ENCODE peak calls at places on chromosomes 3 and 15, in eight cellular contexts. One of them, this sample, is unnamed.

GRCh38 chr3:47421741-47422649 is 41.2 kb downstream of the PTPN23 start:
- DNase-seq in activated gamma-delta T cell: no peak
- DNase-seq in activated naive CD8-positive, alpha-beta T cell treated with anti-CD3 and anti-CD28 coated beads, Interleukin-2, amount 50 U/mL, for 24 hours: peak; percentile 38
- DNase-seq in NCI-H510A treated with DMSO at 0.1 percent for 48 hours: no peak
- DNase-seq in caudate nucleus: no peak
- DNase-seq in Panc1: no peak
- DNase-seq in NCI-H1417: no peak
- DNase-seq in HCEC 1CT: peak; percentile 37
- DNase-seq in this sample: peak; percentile 56

GRCh38 chr3:125594581-125595011 is 701 bp downstream of the OSBPL11 start:
- DNase-seq in activated gamma-delta T cell: no peak
- DNase-seq in activated naive CD8-positive, alpha-beta T cell treated with anti-CD3 and anti-CD28 coated beads, Interleukin-2, amount 50 U/mL, for 24 hours: peak; percentile 23
- DNase-seq in NCI-H510A treated with DMSO at 0.1 percent for 48 hours: no peak
- DNase-seq in caudate nucleus: peak; percentile 44
- DNase-seq in Panc1: no peak
- DNase-seq in NCI-H1417: no peak
- DNase-seq in HCEC 1CT: peak; percentile 17
- DNase-seq in this sample: no peak

GRCh38 chr3:168624892-168625291 is 529.2 kb upstream of the GOLIM4 start:
- DNase-seq in activated gamma-delta T cell: no peak
- DNase-seq in activated naive CD8-positive, alpha-beta T cell treated with anti-CD3 and anti-CD28 coated beads, Interleukin-2, amount 50 U/mL, for 24 hours: no peak
- DNase-seq in NCI-H510A treated with DMSO at 0.1 percent for 48 hours: no peak
- DNase-seq in caudate nucleus: no peak
- DNase-seq in Panc1: no peak
- DNase-seq in NCI-H1417: no peak
- DNase-seq in HCEC 1CT: no peak
- DNase-seq in this sample: no peak

GRCh38 chr3:145735631-145736030 is 425.4 kb downstream of the PLOD2 start:
- DNase-seq in activated gamma-delta T cell: no peak
- DNase-seq in activated naive CD8-positive, alpha-beta T cell treated with anti-CD3 and anti-CD28 coated beads, Interleukin-2, amount 50 U/mL, for 24 hours: no peak
- DNase-seq in NCI-H510A treated with DMSO at 0.1 percent for 48 hours: no peak
- DNase-seq in caudate nucleus: no peak
- DNase-seq in Panc1: no peak
- DNase-seq in NCI-H1417: no peak
- DNase-seq in HCEC 1CT: no peak
- DNase-seq in this sample: no peak

GRCh38 chr3:126207166-126207565 is 26.8 kb upstream of the ALDH1L1 start:
- DNase-seq in activated gamma-delta T cell: no peak
- DNase-seq in activated naive CD8-positive, alpha-beta T cell treated with anti-CD3 and anti-CD28 coated beads, Interleukin-2, amount 50 U/mL, for 24 hours: no peak
- DNase-seq in NCI-H510A treated with DMSO at 0.1 percent for 48 hours: no peak
- DNase-seq in caudate nucleus: no peak
- DNase-seq in Panc1: no peak
- DNase-seq in NCI-H1417: no peak
- DNase-seq in HCEC 1CT: no peak
- DNase-seq in this sample: no peak

GRCh38 chr3:63514678-63515077 is 137.8 kb upstream of the SNTN start:
- DNase-seq in activated gamma-delta T cell: no peak
- DNase-seq in activated naive CD8-positive, alpha-beta T cell treated with anti-CD3 and anti-CD28 coated beads, Interleukin-2, amount 50 U/mL, for 24 hours: no peak
- DNase-seq in NCI-H510A treated with DMSO at 0.1 percent for 48 hours: no peak
- DNase-seq in caudate nucleus: no peak
- DNase-seq in Panc1: no peak
- DNase-seq in NCI-H1417: no peak
- DNase-seq in HCEC 1CT: no peak
- DNase-seq in this sample: no peak

GRCh38 chr3:10600159-10601125 is 95.1 kb upstream of the ATP2B2 start:
- DNase-seq in activated gamma-delta T cell: no peak
- DNase-seq in activated naive CD8-positive, alpha-beta T cell treated with anti-CD3 and anti-CD28 coated beads, Interleukin-2, amount 50 U/mL, for 24 hours: no peak
- DNase-seq in NCI-H510A treated with DMSO at 0.1 percent for 48 hours: no peak
- DNase-seq in caudate nucleus: peak; percentile 30
- DNase-seq in Panc1: no peak
- DNase-seq in NCI-H1417: no peak
- DNase-seq in HCEC 1CT: no peak
- DNase-seq in this sample: no peak

GRCh38 chr15:79339588-79340314 is 28.8 kb downstream of the TMED3 start:
- DNase-seq in activated gamma-delta T cell: no peak
- DNase-seq in activated naive CD8-positive, alpha-beta T cell treated with anti-CD3 and anti-CD28 coated beads, Interleukin-2, amount 50 U/mL, for 24 hours: no peak
- DNase-seq in NCI-H510A treated with DMSO at 0.1 percent for 48 hours: peak; percentile 11
- DNase-seq in caudate nucleus: no peak
- DNase-seq in Panc1: peak; percentile 36
- DNase-seq in NCI-H1417: peak; percentile 25
- DNase-seq in HCEC 1CT: peak; percentile 43
- DNase-seq in this sample: peak; percentile 23

GRCh38 chr3:71173421-71173975 is 410.0 kb downstream of the FOXP1 start:
- DNase-seq in activated gamma-delta T cell: no peak
- DNase-seq in activated naive CD8-positive, alpha-beta T cell treated with anti-CD3 and anti-CD28 coated beads, Interleukin-2, amount 50 U/mL, for 24 hours: no peak
- DNase-seq in NCI-H510A treated with DMSO at 0.1 percent for 48 hours: no peak
- DNase-seq in caudate nucleus: no peak
- DNase-seq in Panc1: no peak
- DNase-seq in NCI-H1417: no peak
- DNase-seq in HCEC 1CT: peak; percentile 34
- DNase-seq in this sample: no peak

GRCh38 chr3:134675726-134676252 is 25.0 kb upstream of the KY start:
- DNase-seq in activated gamma-delta T cell: no peak
- DNase-seq in activated naive CD8-positive, alpha-beta T cell treated with anti-CD3 and anti-CD28 coated beads, Interleukin-2, amount 50 U/mL, for 24 hours: no peak
- DNase-seq in NCI-H510A treated with DMSO at 0.1 percent for 48 hours: no peak
- DNase-seq in caudate nucleus: no peak
- DNase-seq in Panc1: no peak
- DNase-seq in NCI-H1417: no peak
- DNase-seq in HCEC 1CT: no peak
- DNase-seq in this sample: no peak

GRCh38 chr3:105827101-105827634 is 41.6 kb downstream of the CBLB start:
- DNase-seq in activated gamma-delta T cell: no peak
- DNase-seq in activated naive CD8-positive, alpha-beta T cell treated with anti-CD3 and anti-CD28 coated beads, Interleukin-2, amount 50 U/mL, for 24 hours: no peak
- DNase-seq in NCI-H510A treated with DMSO at 0.1 percent for 48 hours: no peak
- DNase-seq in caudate nucleus: no peak
- DNase-seq in Panc1: no peak
- DNase-seq in NCI-H1417: no peak
- DNase-seq in HCEC 1CT: no peak
- DNase-seq in this sample: no peak

GRCh38 chr15:71379893-71380292 is 264.6 kb downstream of the THSD4 start:
- DNase-seq in activated gamma-delta T cell: no peak
- DNase-seq in activated naive CD8-positive, alpha-beta T cell treated with anti-CD3 and anti-CD28 coated beads, Interleukin-2, amount 50 U/mL, for 24 hours: no peak
- DNase-seq in NCI-H510A treated with DMSO at 0.1 percent for 48 hours: no peak
- DNase-seq in caudate nucleus: no peak
- DNase-seq in Panc1: no peak
- DNase-seq in NCI-H1417: no peak
- DNase-seq in HCEC 1CT: no peak
- DNase-seq in this sample: no peak

GRCh38 chr15:53581513-53581912 is 177.9 kb downstream of the WDR72 start:
- DNase-seq in activated gamma-delta T cell: no peak
- DNase-seq in activated naive CD8-positive, alpha-beta T cell treated with anti-CD3 and anti-CD28 coated beads, Interleukin-2, amount 50 U/mL, for 24 hours: no peak
- DNase-seq in NCI-H510A treated with DMSO at 0.1 percent for 48 hours: no peak
- DNase-seq in caudate nucleus: no peak
- DNase-seq in Panc1: no peak
- DNase-seq in NCI-H1417: no peak
- DNase-seq in HCEC 1CT: no peak
- DNase-seq in this sample: no peak

GRCh38 chr15:45084163-45084562 is 29.8 kb downstream of the DUOX2 start:
- DNase-seq in activated gamma-delta T cell: no peak
- DNase-seq in activated naive CD8-positive, alpha-beta T cell treated with anti-CD3 and anti-CD28 coated beads, Interleukin-2, amount 50 U/mL, for 24 hours: no peak
- DNase-seq in NCI-H510A treated with DMSO at 0.1 percent for 48 hours: no peak
- DNase-seq in caudate nucleus: no peak
- DNase-seq in Panc1: no peak
- DNase-seq in NCI-H1417: no peak
- DNase-seq in HCEC 1CT: no peak
- DNase-seq in this sample: no peak